ENCODE peak calls at places on chromosomes 6 and 20, in ten cellular contexts. Y is K562, X is A549, Z is ovary, C is sigmoid colon, J is suprapubic skin, U is stomach, D is transverse colon, K is SK-N-SH, A is HepG2. E is an unnamed sample.
A peak's percentile ranks its signal among the peaks of the same experiment; 100 is the strongest.

GRCh38 chr6:43275782-43276179 is 22.3 kb upstream of the SLC22A7 start:
- DNase-seq in J (no peak), C (no peak), X (no peak), Z (no peak), K (peak; percentile 52), A (no peak), D (no peak), Y (no peak), U (no peak), E (no peak)

GRCh38 chr6:123668063-123668462 is 31.3 kb upstream of the TRDN start:
- DNase-seq in A (no peak), C (no peak), U (no peak), D (no peak), K (no peak), X (no peak), J (no peak), Y (no peak), Z (no peak), E (no peak)

GRCh38 chr20:21251278-21251677 is 51.9 kb upstream of the XRN2 start:
- DNase-seq in Y (no peak), A (no peak), C (no peak), K (no peak), Z (no peak), J (no peak), X (no peak), U (no peak), D (no peak), E (no peak)

GRCh38 chr20:22160254-22160653 is 424.1 kb downstream of the FOXA2 start:
- DNase-seq in K (peak; percentile 9), U (no peak), C (no peak), X (no peak), Y (no peak), D (no peak), J (no peak), A (no peak), Z (no peak), E (no peak)

GRCh38 chr6:32643904-32644303 is 6.7 kb downstream of the HLA-DQA1 start:
- DNase-seq in A (no peak), Y (no peak), D (no peak), X (no peak), C (no peak), J (no peak), Z (no peak), U (no peak), K (no peak), E (no peak)

GRCh38 chr6:422423-423061 is 31.0 kb downstream of the IRF4 start:
- DNase-seq in J (no peak), C (no peak), Z (no peak), U (no peak), D (no peak), X (peak; percentile 96), Y (no peak), A (peak; percentile 96), K (no peak), E (no peak)

GRCh38 chr6:105591053-105591452 is 188.2 kb upstream of the PREP start:
- DNase-seq in Y (no peak), D (no peak), U (no peak), X (no peak), A (no peak), K (no peak), C (no peak), Z (no peak), J (no peak), E (no peak)

GRCh38 chr6:80541186-80541585 is 434.7 kb downstream of the BCKDHB start:
- DNase-seq in U (no peak), A (no peak), Y (no peak), C (no peak), Z (no peak), D (no peak), K (no peak), X (no peak), J (no peak), E (no peak)

GRCh38 chr6:147116043-147116442 is 88.2 kb upstream of the STXBP5 start:
- DNase-seq in U (no peak), J (no peak), Z (no peak), D (no peak), A (no peak), C (no peak), Y (no peak), K (no peak), X (no peak), E (no peak)

GRCh38 chr6:130161627-130162404 is 60.9 kb downstream of the SAMD3 start:
- DNase-seq in U (no peak), Z (no peak), C (no peak), J (no peak), D (no peak), A (no peak), X (no peak), K (no peak), Y (no peak), E (no peak)

GRCh38 chr20:44392776-44393607 is 37.5 kb downstream of the HNF4A start:
- DNase-seq in J (no peak), Z (peak; percentile 58), A (peak; percentile 55), Y (no peak), U (no peak), D (peak; percentile 78), K (no peak), X (no peak), C (no peak), E (no peak)

GRCh38 chr6:168393126-168393870 is 47.7 kb upstream of the SMOC2 start:
- DNase-seq in Z (no peak), U (no peak), D (no peak), K (no peak), X (no peak), Y (no peak), A (no peak), C (no peak), J (no peak), E (no peak)

GRCh38 chr20:47350181-47350550 is 6.3 kb downstream of the ZMYND8 start:
- DNase-seq in X (no peak), Z (no peak), U (no peak), A (no peak), Y (no peak), J (no peak), D (no peak), K (no peak), C (no peak), E (no peak)

GRCh38 chr6:167760979-167761793 is 65.5 kb upstream of the AFDN start:
- DNase-seq in K (no peak), C (peak; percentile 74), D (no peak), Y (no peak), U (peak; percentile 76), J (peak; percentile 83), Z (peak; percentile 61), X (no peak), A (peak; percentile 85), E (peak; percentile 82)

GRCh38 chr20:8255945-8256632 is 124.0 kb downstream of the PLCB1 start:
- DNase-seq in D (no peak), U (no peak), Z (no peak), K (no peak), C (no peak), X (no peak), Y (no peak), A (peak; percentile 84), J (no peak), E (no peak)

GRCh38 chr6:118894425-118895240 is 681 bp downstream of the ASF1A start:
- DNase-seq in K (peak; percentile 81), J (peak; percentile 80), C (peak; percentile 79), Z (peak; percentile 65), U (peak; percentile 65), A (peak; percentile 10), X (peak; percentile 5), Y (peak; percentile 70), D (peak; percentile 64), E (peak; percentile 26)
- TF ChIP-seq CTCF in K (no peak), J (peak; percentile 11), C (no peak), Z (no peak), U (no peak), A (no peak), X (no peak), Y (no peak), D (no peak), E (no peak)

GRCh38 chr6:157741889-157742615 is 81.0 kb upstream of the SNX9 start:
- DNase-seq in U (no peak), Y (no peak), J (no peak), X (no peak), A (no peak), K (no peak), C (peak; percentile 80), D (no peak), Z (peak; percentile 63), E (no peak)
- TF ChIP-seq EP300 in U (no peak), Y (no peak), J (no peak), X (no peak), A (no peak), K (no peak), C (no peak), D (no peak), Z (no peak), E (no peak)

DNA sequence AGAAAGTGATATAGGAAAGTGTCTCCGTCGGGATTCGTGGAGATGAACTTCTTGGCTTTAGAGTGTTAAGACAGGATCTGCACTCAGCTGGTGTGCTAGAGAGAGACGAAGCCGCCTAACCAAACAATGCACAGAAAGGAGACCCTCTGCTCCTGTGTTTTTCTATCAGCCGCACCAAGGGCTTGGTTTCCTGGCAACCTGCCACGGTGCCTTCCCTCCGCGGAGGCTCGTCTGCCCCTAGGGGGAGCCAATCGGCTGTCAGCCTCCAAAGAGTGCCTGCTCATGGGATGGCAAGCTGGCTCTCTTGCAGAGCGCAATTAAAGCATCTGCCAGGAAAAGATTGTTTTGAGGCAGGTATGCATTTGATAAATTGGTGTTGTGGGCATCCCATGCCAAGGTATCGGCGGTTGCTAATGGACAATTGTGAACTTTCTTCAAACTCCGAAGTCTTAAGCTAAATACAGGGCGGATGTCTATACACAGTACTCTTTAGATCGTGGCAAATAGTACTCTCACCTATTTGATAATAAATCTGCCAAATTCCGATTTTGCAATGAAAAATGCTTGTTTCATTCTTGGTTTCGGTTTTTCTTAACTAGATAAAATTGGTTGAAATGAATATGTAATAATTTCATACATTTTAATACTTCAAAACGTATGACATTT is 603.3 kb downstream of the RNF144B start:
- DNase-seq in A (peak; percentile 58), U (peak; percentile 79), X (peak; percentile 31), Z (peak; percentile 74), C (peak; percentile 77), Y (peak; percentile 56), J (no peak), D (peak; percentile 69), K (peak; percentile 70), E (peak; percentile 16)
- TF ChIP-seq CTCF in A (peak; percentile 89), U (no peak), X (peak; percentile 49), Z (peak; percentile 36), C (peak; percentile 24), Y (peak; percentile 40), J (peak; percentile 1), D (peak; percentile 17), K (peak; percentile 79), E (peak; percentile 56)

GRCh38 chr6:121800047-121800446 is 364.6 kb downstream of the GJA1 start:
- DNase-seq in U (no peak), C (no peak), X (no peak), A (no peak), K (no peak), Y (no peak), D (no peak), Z (no peak), J (no peak), E (no peak)

GRCh38 chr6:121791396-121792315 is 356.2 kb downstream of the GJA1 start:
- DNase-seq in J (no peak), C (no peak), Z (no peak), K (no peak), A (no peak), D (no peak), U (no peak), Y (no peak), X (no peak), E (no peak)

GRCh38 chr6:121799574-121799973 is 364.1 kb downstream of the GJA1 start:
- DNase-seq in C (no peak), Y (no peak), K (no peak), A (no peak), X (no peak), D (no peak), Z (no peak), J (no peak), U (no peak), E (no peak)

GRCh38 chr6:121794630-121795029 is 359.2 kb downstream of the GJA1 start:
- DNase-seq in C (no peak), U (no peak), X (peak; percentile 19), Y (no peak), J (no peak), K (no peak), A (no peak), Z (no peak), D (no peak), E (no peak)
- TF ChIP-seq EP300 in C (no peak), U (no peak), X (no peak), Y (no peak), J (no peak), K (peak; percentile 99), A (no peak), Z (no peak), D (no peak), E (no peak)